ENCODE peak calls at places on chromosomes 2 and 18, in four cellular contexts. One of them, this sample, is unnamed.
A peak's percentile ranks its signal among the peaks of the same experiment; 100 is the strongest.

GRCh38 chr2:200538139-200538538 is 12.1 kb downstream of the SGO2 start:
- DNase-seq in PC-3: no peak
- DNase-seq in SK-N-SH: no peak
- DNase-seq in PC-9: no peak
- DNase-seq in this sample: no peak

GRCh38 chr18:49944681-49945080 is 131.3 kb upstream of the ACAA2 start:
- DNase-seq in PC-9: no peak
- DNase-seq in SK-N-SH: no peak
- DNase-seq in PC-3: no peak
- DNase-seq in this sample: peak; percentile 17

GRCh38 chr2:20925265-20925889 is 102.5 kb upstream of the LDAH start:
- DNase-seq in SK-N-SH: no peak
- DNase-seq in PC-3: no peak
- DNase-seq in PC-9: no peak
- DNase-seq in this sample: peak; percentile 50

GRCh38 chr2:62383843-62384242 is 122.2 kb downstream of the TMEM17 start:
- DNase-seq in SK-N-SH: no peak
- DNase-seq in PC-9: no peak
- DNase-seq in PC-3: peak; percentile 35
- DNase-seq in this sample: no peak

GRCh38 chr2:127479219-127479825 is 47.0 kb downstream of the IWS1 start:
- DNase-seq in SK-N-SH: peak; percentile 56
- DNase-seq in PC-3: peak; percentile 75
- DNase-seq in PC-9: peak; percentile 55
- DNase-seq in this sample: peak; percentile 90

GRCh38 chr2:219430633-219431615 is 3.7 kb upstream of the SPEG start:
- DNase-seq in PC-3: peak; percentile 67
- DNase-seq in PC-9: no peak
- DNase-seq in SK-N-SH: peak; percentile 89
- DNase-seq in this sample: peak; percentile 29

GRCh38 chr2:24819442-24820174 is 26.4 kb downstream of the CENPO start:
- DNase-seq in PC-9: no peak
- DNase-seq in PC-3: no peak
- DNase-seq in SK-N-SH: peak; percentile 24
- DNase-seq in this sample: no peak

GRCh38 chr2:229784791-229785190 is 70.4 kb upstream of the DNER start:
- DNase-seq in SK-N-SH: no peak
- DNase-seq in PC-3: no peak
- DNase-seq in PC-9: no peak
- DNase-seq in this sample: no peak

GRCh38 chr2:156341482-156342251 is 9.1 kb upstream of the NR4A2 start:
- DNase-seq in PC-3: peak; percentile 90
- DNase-seq in PC-9: peak; percentile 66
- DNase-seq in SK-N-SH: peak; percentile 61
- DNase-seq in this sample: peak; percentile 79

GRCh38 chr2:240123821-240124650 is 12.1 kb downstream of the COPS9 start:
- DNase-seq in PC-3: no peak
- DNase-seq in PC-9: no peak
- DNase-seq in SK-N-SH: peak; percentile 9
- DNase-seq in this sample: no peak

GRCh38 chr18:53864758-53865157 is 359.7 kb downstream of the MBD2 start:
- DNase-seq in SK-N-SH: peak; percentile 14
- DNase-seq in PC-3: peak; percentile 51
- DNase-seq in PC-9: no peak
- DNase-seq in this sample: peak; percentile 27

GRCh38 chr2:42901076-42901645 is 108.8 kb upstream of the HAAO start:
- DNase-seq in PC-3: no peak
- DNase-seq in SK-N-SH: no peak
- DNase-seq in PC-9: no peak
- DNase-seq in this sample: no peak

GRCh38 chr18:33440384-33441043 is at the start of gene CCDC178:
- DNase-seq in PC-3: no peak
- DNase-seq in SK-N-SH: peak; percentile 77
- DNase-seq in PC-9: no peak
- DNase-seq in this sample: peak; percentile 83

GRCh38 chr2:222358876-222359275 is 60.1 kb upstream of the PAX3 start:
- DNase-seq in SK-N-SH: no peak
- DNase-seq in PC-3: no peak
- DNase-seq in PC-9: no peak
- DNase-seq in this sample: no peak

GRCh38 chr18:58048243-58048642 is 4.2 kb downstream of the NEDD4L start:
- DNase-seq in PC-3: no peak
- DNase-seq in PC-9: no peak
- DNase-seq in SK-N-SH: no peak
- DNase-seq in this sample: no peak

GRCh38 chr2:172438064-172438421 is 10.7 kb downstream of the ITGA6 start:
- DNase-seq in SK-N-SH: no peak
- DNase-seq in PC-9: peak; percentile 63
- DNase-seq in PC-3: peak; percentile 39
- DNase-seq in this sample: no peak

GRCh38 chr2:24617431-24617830 is 126.4 kb downstream of the NCOA1 start:
- DNase-seq in PC-9: no peak
- DNase-seq in PC-3: no peak
- DNase-seq in SK-N-SH: peak; percentile 27
- DNase-seq in this sample: no peak

GRCh38 chr18:71665131-71665530 is 879.0 kb downstream of the CBLN2 start:
- DNase-seq in PC-3: peak; percentile 43
- DNase-seq in PC-9: no peak
- DNase-seq in SK-N-SH: no peak
- DNase-seq in this sample: no peak

GRCh38 chr2:189959450-189959849 is 103.1 kb downstream of the MSTN start:
- DNase-seq in PC-3: no peak
- DNase-seq in SK-N-SH: no peak
- DNase-seq in PC-9: no peak
- DNase-seq in this sample: no peak

GRCh38 chr2:72973566-72974435 is 56.5 kb downstream of the EMX1 start:
- DNase-seq in PC-9: peak; percentile 41
- DNase-seq in SK-N-SH: peak; percentile 86
- DNase-seq in PC-3: peak; percentile 72
- DNase-seq in this sample: peak; percentile 94

GRCh38 chr2:104845552-104845931 is 8.4 kb upstream of the POU3F3 start:
- DNase-seq in PC-3: no peak
- DNase-seq in PC-9: no peak
- DNase-seq in SK-N-SH: no peak
- DNase-seq in this sample: peak; percentile 75

GRCh38 chr2:187008111-187008510 is 159.1 kb upstream of the ZSWIM2 start:
- DNase-seq in SK-N-SH: no peak
- DNase-seq in PC-9: no peak
- DNase-seq in PC-3: peak; percentile 43
- DNase-seq in this sample: no peak

GRCh38 chr2:152418688-152419087 is 83.7 kb downstream of the FMNL2 start:
- DNase-seq in PC-3: no peak
- DNase-seq in PC-9: no peak
- DNase-seq in SK-N-SH: no peak
- DNase-seq in this sample: no peak

GRCh38 chr18:37717098-37717497 is 151.5 kb upstream of the CELF4 start:
- DNase-seq in SK-N-SH: peak; percentile 44
- DNase-seq in PC-9: no peak
- DNase-seq in PC-3: no peak
- DNase-seq in this sample: no peak

GRCh38 chr2:119849838-119850565 is 90.3 kb downstream of the PTPN4 start:
- DNase-seq in PC-9: no peak
- DNase-seq in SK-N-SH: no peak
- DNase-seq in PC-3: no peak
- DNase-seq in this sample: no peak

GRCh38 chr2:33059452-33060156 is 112.9 kb downstream of the LTBP1 start:
- DNase-seq in PC-3: no peak
- DNase-seq in SK-N-SH: no peak
- DNase-seq in PC-9: no peak
- DNase-seq in this sample: no peak

GRCh38 chr2:33058716-33059451 is 112.1 kb downstream of the LTBP1 start:
- DNase-seq in PC-9: no peak
- DNase-seq in PC-3: no peak
- DNase-seq in SK-N-SH: no peak
- DNase-seq in this sample: no peak

GRCh38 chr2:33064349-33064801 is 117.6 kb downstream of the LTBP1 start:
- DNase-seq in SK-N-SH: no peak
- DNase-seq in PC-9: no peak
- DNase-seq in PC-3: no peak
- DNase-seq in this sample: no peak

GRCh38 chr2:33060405-33060804 is 113.7 kb downstream of the LTBP1 start:
- DNase-seq in PC-9: no peak
- DNase-seq in PC-3: no peak
- DNase-seq in SK-N-SH: no peak
- DNase-seq in this sample: no peak

DNA sequence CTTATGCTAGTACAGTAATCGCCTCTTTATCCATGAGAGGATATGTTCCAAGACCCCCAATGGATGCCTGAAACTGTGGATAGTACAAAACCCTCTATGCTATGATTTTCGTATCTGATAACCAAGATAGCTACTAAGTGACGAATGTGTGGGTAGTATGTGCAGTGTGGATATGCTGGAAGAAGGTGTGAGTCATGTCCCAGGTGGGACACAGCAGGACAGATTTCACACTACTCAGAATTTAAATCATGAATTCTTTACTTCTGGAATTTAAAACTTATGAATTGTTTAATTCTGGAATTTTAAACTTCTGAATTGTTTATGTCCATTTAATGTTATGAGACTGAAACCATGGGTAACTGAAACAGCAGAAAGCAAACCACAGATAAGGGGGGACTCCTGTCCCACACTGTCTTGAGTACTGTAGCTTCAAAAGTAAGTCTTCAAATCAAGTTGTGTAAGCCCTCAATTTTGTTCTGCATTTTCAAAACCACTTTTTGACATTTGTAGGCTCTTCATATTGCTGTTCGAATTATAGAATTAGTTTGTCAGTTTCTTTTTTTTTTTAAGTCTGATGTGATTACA is 116.0 kb downstream of the LTBP1 start:
- DNase-seq in PC-3: no peak
- DNase-seq in SK-N-SH: no peak
- DNase-seq in PC-9: no peak
- DNase-seq in this sample: no peak
- H3F3A ChIP-seq in PC-3: no peaks in the 10 kb centered on the region
- H3F3A ChIP-seq in SK-N-SH: peaks cover 15% of the 10 kb centered on the region
- H3F3A ChIP-seq in PC-9: no peaks in the 10 kb centered on the region
- H3F3A ChIP-seq in this sample: no peaks in the 10 kb centered on the region

DNA sequence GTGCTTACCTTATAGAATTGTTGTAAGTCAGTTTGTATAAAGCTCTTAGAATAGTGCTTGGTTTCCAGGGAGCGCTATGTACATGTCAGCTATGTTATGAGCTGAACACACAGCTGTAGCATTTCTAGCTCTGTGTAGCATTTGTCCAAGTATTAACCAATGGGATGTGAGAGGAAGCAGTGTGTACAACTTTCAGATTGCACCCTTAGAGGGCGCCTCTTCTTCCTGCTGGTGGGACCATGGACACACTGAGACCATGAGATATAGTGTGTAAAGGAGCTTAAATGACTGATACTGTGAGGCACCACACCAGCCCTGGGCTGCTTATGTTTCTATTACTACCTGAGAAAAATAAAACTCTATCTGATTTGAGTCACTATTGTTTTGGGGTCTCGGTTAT is 380.2 kb downstream of the LNPK start:
- DNase-seq in SK-N-SH: no peak
- DNase-seq in PC-3: no peak
- DNase-seq in PC-9: no peak
- DNase-seq in this sample: no peak
- TF ChIP-seq CTCF in SK-N-SH: no peak
- TF ChIP-seq CTCF in PC-3: peak; percentile 18
- TF ChIP-seq CTCF in PC-9: no peak
- TF ChIP-seq CTCF in this sample: peak; percentile 30

GRCh38 chr2:86477349-86477748 is 36.2 kb downstream of the KDM3A start:
- DNase-seq in PC-9: no peak
- DNase-seq in SK-N-SH: no peak
- DNase-seq in PC-3: no peak
- DNase-seq in this sample: no peak
- H3F3A ChIP-seq in PC-9: no peaks in the 10 kb centered on the region
- H3F3A ChIP-seq in SK-N-SH: peaks cover 23% of the 10 kb centered on the region
- H3F3A ChIP-seq in PC-3: no peaks in the 10 kb centered on the region
- H3F3A ChIP-seq in this sample: no peaks in the 10 kb centered on the region

GRCh38 chr2:223596208-223596607 is 6.0 kb downstream of the SCG2 start:
- DNase-seq in PC-3: no peak
- DNase-seq in PC-9: no peak
- DNase-seq in SK-N-SH: no peak
- DNase-seq in this sample: no peak
- TF ChIP-seq CTCF in PC-3: no peak
- TF ChIP-seq CTCF in PC-9: no peak
- TF ChIP-seq CTCF in SK-N-SH: peak; percentile 20
- TF ChIP-seq CTCF in this sample: no peak